ENCODE peak calls at places on chromosomes 6 and 20, in ten cellular contexts. One of them, this sample, is unnamed.

GRCh38 chr6:136593748-136594490 is 43.7 kb upstream of the MAP7 start:
- DNase-seq in T1000: peak
- DNase-seq in mucosa of gallbladder: peak
- DNase-seq in astrocyte of the hippocampus: peak
- DNase-seq in NCI-H1105 treated with DMSO at 0.1 percent for 48 hours: no peak
- DNase-seq in cardiac muscle cell: peak
- DNase-seq in stimulated activated CD4-positive, alpha-beta T cell treated with anti-CD3 and anti-CD28 coated beads, Interleukin-4, amount 100 ng/mL, for 1 hour: no peak
- DNase-seq in progenitor cell of endocrine pancreas: no peak
- DNase-seq in heart left ventricle: no peak
- DNase-seq in tibial nerve: no peak
- DNase-seq in this sample: peak

GRCh38 chr20:1952737-1953530 is 40.9 kb downstream of the PDYN start:
- DNase-seq in T1000: no peak
- DNase-seq in mucosa of gallbladder: no peak
- DNase-seq in astrocyte of the hippocampus: no peak
- DNase-seq in NCI-H1105 treated with DMSO at 0.1 percent for 48 hours: peak
- DNase-seq in cardiac muscle cell: no peak
- DNase-seq in stimulated activated CD4-positive, alpha-beta T cell treated with anti-CD3 and anti-CD28 coated beads, Interleukin-4, amount 100 ng/mL, for 1 hour: no peak
- DNase-seq in progenitor cell of endocrine pancreas: no peak
- DNase-seq in heart left ventricle: no peak
- DNase-seq in tibial nerve: no peak
- DNase-seq in this sample: no peak

GRCh38 chr6:107690546-107690863 is 133.6 kb downstream of the SCML4 start:
- DNase-seq in T1000: no peak
- DNase-seq in mucosa of gallbladder: no peak
- DNase-seq in astrocyte of the hippocampus: no peak
- DNase-seq in NCI-H1105 treated with DMSO at 0.1 percent for 48 hours: no peak
- DNase-seq in cardiac muscle cell: no peak
- DNase-seq in stimulated activated CD4-positive, alpha-beta T cell treated with anti-CD3 and anti-CD28 coated beads, Interleukin-4, amount 100 ng/mL, for 1 hour: no peak
- DNase-seq in progenitor cell of endocrine pancreas: no peak
- DNase-seq in heart left ventricle: no peak
- DNase-seq in tibial nerve: no peak
- DNase-seq in this sample: no peak

GRCh38 chr6:91462236-91462635 is 875.4 kb upstream of the MAP3K7 start:
- DNase-seq in T1000: no peak
- DNase-seq in mucosa of gallbladder: no peak
- DNase-seq in astrocyte of the hippocampus: peak
- DNase-seq in NCI-H1105 treated with DMSO at 0.1 percent for 48 hours: no peak
- DNase-seq in cardiac muscle cell: no peak
- DNase-seq in stimulated activated CD4-positive, alpha-beta T cell treated with anti-CD3 and anti-CD28 coated beads, Interleukin-4, amount 100 ng/mL, for 1 hour: no peak
- DNase-seq in progenitor cell of endocrine pancreas: no peak
- DNase-seq in heart left ventricle: no peak
- DNase-seq in tibial nerve: no peak
- DNase-seq in this sample: no peak

GRCh38 chr20:25129428-25129827 is 47.5 kb upstream of the VSX1 start:
- DNase-seq in T1000: no peak
- DNase-seq in mucosa of gallbladder: no peak
- DNase-seq in astrocyte of the hippocampus: no peak
- DNase-seq in NCI-H1105 treated with DMSO at 0.1 percent for 48 hours: no peak
- DNase-seq in cardiac muscle cell: no peak
- DNase-seq in stimulated activated CD4-positive, alpha-beta T cell treated with anti-CD3 and anti-CD28 coated beads, Interleukin-4, amount 100 ng/mL, for 1 hour: no peak
- DNase-seq in progenitor cell of endocrine pancreas: no peak
- DNase-seq in heart left ventricle: peak
- DNase-seq in tibial nerve: no peak
- DNase-seq in this sample: no peak

GRCh38 chr6:114364295-114364694 is 21.5 kb upstream of the HS3ST5 start:
- DNase-seq in T1000: peak
- DNase-seq in mucosa of gallbladder: peak
- DNase-seq in astrocyte of the hippocampus: peak
- DNase-seq in NCI-H1105 treated with DMSO at 0.1 percent for 48 hours: no peak
- DNase-seq in cardiac muscle cell: peak
- DNase-seq in stimulated activated CD4-positive, alpha-beta T cell treated with anti-CD3 and anti-CD28 coated beads, Interleukin-4, amount 100 ng/mL, for 1 hour: no peak
- DNase-seq in progenitor cell of endocrine pancreas: no peak
- DNase-seq in heart left ventricle: no peak
- DNase-seq in tibial nerve: no peak
- DNase-seq in this sample: no peak

GRCh38 chr20:11186301-11187008 is 512.7 kb upstream of the JAG1 start:
- DNase-seq in T1000: no peak
- DNase-seq in mucosa of gallbladder: no peak
- DNase-seq in astrocyte of the hippocampus: no peak
- DNase-seq in NCI-H1105 treated with DMSO at 0.1 percent for 48 hours: no peak
- DNase-seq in cardiac muscle cell: no peak
- DNase-seq in stimulated activated CD4-positive, alpha-beta T cell treated with anti-CD3 and anti-CD28 coated beads, Interleukin-4, amount 100 ng/mL, for 1 hour: no peak
- DNase-seq in progenitor cell of endocrine pancreas: no peak
- DNase-seq in heart left ventricle: no peak
- DNase-seq in tibial nerve: no peak
- DNase-seq in this sample: no peak

GRCh38 chr6:48249071-48249470 is 138.1 kb upstream of the PTCHD4 start:
- DNase-seq in T1000: no peak
- DNase-seq in mucosa of gallbladder: no peak
- DNase-seq in astrocyte of the hippocampus: no peak
- DNase-seq in NCI-H1105 treated with DMSO at 0.1 percent for 48 hours: no peak
- DNase-seq in cardiac muscle cell: no peak
- DNase-seq in stimulated activated CD4-positive, alpha-beta T cell treated with anti-CD3 and anti-CD28 coated beads, Interleukin-4, amount 100 ng/mL, for 1 hour: no peak
- DNase-seq in progenitor cell of endocrine pancreas: no peak
- DNase-seq in heart left ventricle: no peak
- DNase-seq in tibial nerve: no peak
- DNase-seq in this sample: no peak

GRCh38 chr20:56624786-56625681 is 4.1 kb upstream of the TFAP2C start:
- DNase-seq in T1000: no peak
- DNase-seq in mucosa of gallbladder: no peak
- DNase-seq in astrocyte of the hippocampus: no peak
- DNase-seq in NCI-H1105 treated with DMSO at 0.1 percent for 48 hours: no peak
- DNase-seq in cardiac muscle cell: no peak
- DNase-seq in stimulated activated CD4-positive, alpha-beta T cell treated with anti-CD3 and anti-CD28 coated beads, Interleukin-4, amount 100 ng/mL, for 1 hour: no peak
- DNase-seq in progenitor cell of endocrine pancreas: no peak
- DNase-seq in heart left ventricle: no peak
- DNase-seq in tibial nerve: no peak
- DNase-seq in this sample: no peak

GRCh38 chr6:166355552-166355951 is 13.2 kb upstream of the SFT2D1 start:
- DNase-seq in T1000: no peak
- DNase-seq in mucosa of gallbladder: no peak
- DNase-seq in astrocyte of the hippocampus: no peak
- DNase-seq in NCI-H1105 treated with DMSO at 0.1 percent for 48 hours: no peak
- DNase-seq in cardiac muscle cell: no peak
- DNase-seq in stimulated activated CD4-positive, alpha-beta T cell treated with anti-CD3 and anti-CD28 coated beads, Interleukin-4, amount 100 ng/mL, for 1 hour: no peak
- DNase-seq in progenitor cell of endocrine pancreas: no peak
- DNase-seq in heart left ventricle: no peak
- DNase-seq in tibial nerve: no peak
- DNase-seq in this sample: no peak

GRCh38 chr20:63682384-63683139 is 13.9 kb upstream of the TNFRSF6B start:
- DNase-seq in T1000: peak
- DNase-seq in mucosa of gallbladder: peak
- DNase-seq in astrocyte of the hippocampus: peak
- DNase-seq in NCI-H1105 treated with DMSO at 0.1 percent for 48 hours: no peak
- DNase-seq in cardiac muscle cell: no peak
- DNase-seq in stimulated activated CD4-positive, alpha-beta T cell treated with anti-CD3 and anti-CD28 coated beads, Interleukin-4, amount 100 ng/mL, for 1 hour: no peak
- DNase-seq in progenitor cell of endocrine pancreas: no peak
- DNase-seq in heart left ventricle: peak
- DNase-seq in tibial nerve: no peak
- DNase-seq in this sample: no peak

GRCh38 chr6:30557683-30557981 is 537 bp downstream of the PRR3 start:
- DNase-seq in T1000: no peak
- DNase-seq in mucosa of gallbladder: no peak
- DNase-seq in astrocyte of the hippocampus: no peak
- DNase-seq in NCI-H1105 treated with DMSO at 0.1 percent for 48 hours: no peak
- DNase-seq in cardiac muscle cell: no peak
- DNase-seq in stimulated activated CD4-positive, alpha-beta T cell treated with anti-CD3 and anti-CD28 coated beads, Interleukin-4, amount 100 ng/mL, for 1 hour: no peak
- DNase-seq in progenitor cell of endocrine pancreas: no peak
- DNase-seq in heart left ventricle: no peak
- DNase-seq in tibial nerve: no peak
- DNase-seq in this sample: no peak

GRCh38 chr20:43909720-43910119 is 4.9 kb upstream of the TOX2 start:
- DNase-seq in T1000: no peak
- DNase-seq in mucosa of gallbladder: no peak
- DNase-seq in astrocyte of the hippocampus: no peak
- DNase-seq in NCI-H1105 treated with DMSO at 0.1 percent for 48 hours: no peak
- DNase-seq in cardiac muscle cell: no peak
- DNase-seq in stimulated activated CD4-positive, alpha-beta T cell treated with anti-CD3 and anti-CD28 coated beads, Interleukin-4, amount 100 ng/mL, for 1 hour: no peak
- DNase-seq in progenitor cell of endocrine pancreas: no peak
- DNase-seq in heart left ventricle: no peak
- DNase-seq in tibial nerve: no peak
- DNase-seq in this sample: no peak

GRCh38 chr20:23528867-23529431 is 38.0 kb downstream of the CST8 start:
- DNase-seq in T1000: no peak
- DNase-seq in mucosa of gallbladder: no peak
- DNase-seq in astrocyte of the hippocampus: no peak
- DNase-seq in NCI-H1105 treated with DMSO at 0.1 percent for 48 hours: no peak
- DNase-seq in cardiac muscle cell: no peak
- DNase-seq in stimulated activated CD4-positive, alpha-beta T cell treated with anti-CD3 and anti-CD28 coated beads, Interleukin-4, amount 100 ng/mL, for 1 hour: no peak
- DNase-seq in progenitor cell of endocrine pancreas: no peak
- DNase-seq in heart left ventricle: no peak
- DNase-seq in tibial nerve: no peak
- DNase-seq in this sample: no peak

GRCh38 chr20:50844430-50845100 is 49.7 kb downstream of the BCAS4 start:
- DNase-seq in T1000: no peak
- DNase-seq in mucosa of gallbladder: no peak
- DNase-seq in astrocyte of the hippocampus: peak
- DNase-seq in NCI-H1105 treated with DMSO at 0.1 percent for 48 hours: no peak
- DNase-seq in cardiac muscle cell: no peak
- DNase-seq in stimulated activated CD4-positive, alpha-beta T cell treated with anti-CD3 and anti-CD28 coated beads, Interleukin-4, amount 100 ng/mL, for 1 hour: peak
- DNase-seq in progenitor cell of endocrine pancreas: no peak
- DNase-seq in heart left ventricle: no peak
- DNase-seq in tibial nerve: no peak
- DNase-seq in this sample: no peak

GRCh38 chr6:21219241-21219640 is 374.3 kb upstream of the SOX4 start:
- DNase-seq in T1000: no peak
- DNase-seq in mucosa of gallbladder: no peak
- DNase-seq in astrocyte of the hippocampus: peak
- DNase-seq in NCI-H1105 treated with DMSO at 0.1 percent for 48 hours: no peak
- DNase-seq in cardiac muscle cell: no peak
- DNase-seq in stimulated activated CD4-positive, alpha-beta T cell treated with anti-CD3 and anti-CD28 coated beads, Interleukin-4, amount 100 ng/mL, for 1 hour: no peak
- DNase-seq in progenitor cell of endocrine pancreas: no peak
- DNase-seq in heart left ventricle: no peak
- DNase-seq in tibial nerve: no peak
- DNase-seq in this sample: no peak

This sample was measured in erythroblast.